ENCODE peak calls at places on chromosomes 2 and 18, in four cellular contexts. One of them, this sample, is unnamed.

GRCh38 chr18:40152859-40153258 is 1802.2 kb upstream of the PIK3C3 start:
- DNase-seq in activated T-cell treated with anti-CD3 and anti-CD28 coated beads, Interleukin-2, amount 50 U/mL, for 4 hours: no peak
- DNase-seq in KBM-7: no peak
- DNase-seq in neural crest cell: no peak
- DNase-seq in this sample: no peak

GRCh38 chr2:150759531-150759930 is 272.1 kb upstream of the RND3 start:
- DNase-seq in KBM-7: no peak
- DNase-seq in neural crest cell: no peak
- DNase-seq in activated T-cell treated with anti-CD3 and anti-CD28 coated beads, Interleukin-2, amount 50 U/mL, for 4 hours: no peak
- DNase-seq in this sample: no peak

GRCh38 chr18:7577706-7578105 is 10.6 kb downstream of the PTPRM start:
- DNase-seq in neural crest cell: no peak
- DNase-seq in activated T-cell treated with anti-CD3 and anti-CD28 coated beads, Interleukin-2, amount 50 U/mL, for 4 hours: no peak
- DNase-seq in KBM-7: no peak
- DNase-seq in this sample: no peak

GRCh38 chr2:175476950-175477349 is 295.4 kb upstream of the ATP5MC3 start:
- DNase-seq in KBM-7: peak; percentile 9
- DNase-seq in neural crest cell: no peak
- DNase-seq in activated T-cell treated with anti-CD3 and anti-CD28 coated beads, Interleukin-2, amount 50 U/mL, for 4 hours: no peak
- DNase-seq in this sample: peak; percentile 74

GRCh38 chr2:124668161-124668560 is 643.1 kb downstream of the CNTNAP5 start:
- DNase-seq in KBM-7: no peak
- DNase-seq in activated T-cell treated with anti-CD3 and anti-CD28 coated beads, Interleukin-2, amount 50 U/mL, for 4 hours: no peak
- DNase-seq in neural crest cell: no peak
- DNase-seq in this sample: no peak

GRCh38 chr2:9518163-9518562 is 37.5 kb downstream of the ADAM17 start:
- DNase-seq in activated T-cell treated with anti-CD3 and anti-CD28 coated beads, Interleukin-2, amount 50 U/mL, for 4 hours: no peak
- DNase-seq in neural crest cell: no peak
- DNase-seq in KBM-7: no peak
- DNase-seq in this sample: no peak

GRCh38 chr2:202608142-202608852 is 26.5 kb upstream of the FAM117B start:
- DNase-seq in neural crest cell: no peak
- DNase-seq in KBM-7: peak; percentile 64
- DNase-seq in activated T-cell treated with anti-CD3 and anti-CD28 coated beads, Interleukin-2, amount 50 U/mL, for 4 hours: no peak
- DNase-seq in this sample: no peak

GRCh38 chr2:78992451-78992806 is 33.1 kb upstream of the REG3G start:
- DNase-seq in neural crest cell: peak; percentile 26
- DNase-seq in KBM-7: no peak
- DNase-seq in activated T-cell treated with anti-CD3 and anti-CD28 coated beads, Interleukin-2, amount 50 U/mL, for 4 hours: no peak
- DNase-seq in this sample: no peak

GRCh38 chr2:158967114-158967730 is 1.2 kb upstream of the TANC1 start:
- DNase-seq in activated T-cell treated with anti-CD3 and anti-CD28 coated beads, Interleukin-2, amount 50 U/mL, for 4 hours: no peak
- DNase-seq in neural crest cell: no peak
- DNase-seq in KBM-7: peak; percentile 74
- DNase-seq in this sample: no peak

GRCh38 chr2:3523551-3524041 is 4.3 kb upstream of the ADI1 start:
- DNase-seq in neural crest cell: no peak
- DNase-seq in KBM-7: no peak
- DNase-seq in activated T-cell treated with anti-CD3 and anti-CD28 coated beads, Interleukin-2, amount 50 U/mL, for 4 hours: no peak
- DNase-seq in this sample: no peak

GRCh38 chr2:223697316-223697875 is 95.2 kb upstream of the SCG2 start:
- DNase-seq in neural crest cell: no peak
- DNase-seq in KBM-7: no peak
- DNase-seq in activated T-cell treated with anti-CD3 and anti-CD28 coated beads, Interleukin-2, amount 50 U/mL, for 4 hours: no peak
- DNase-seq in this sample: no peak

GRCh38 chr2:20111311-20112131 is 60.1 kb upstream of the LAPTM4A start:
- DNase-seq in neural crest cell: no peak
- DNase-seq in KBM-7: no peak
- DNase-seq in activated T-cell treated with anti-CD3 and anti-CD28 coated beads, Interleukin-2, amount 50 U/mL, for 4 hours: no peak
- DNase-seq in this sample: no peak

GRCh38 chr2:85011747-85012146 is 40.8 kb downstream of the KCMF1 start:
- DNase-seq in neural crest cell: no peak
- DNase-seq in activated T-cell treated with anti-CD3 and anti-CD28 coated beads, Interleukin-2, amount 50 U/mL, for 4 hours: no peak
- DNase-seq in KBM-7: no peak
- DNase-seq in this sample: no peak

GRCh38 chr2:47771211-47771610 is 11.7 kb upstream of the MSH6 start:
- DNase-seq in KBM-7: peak; percentile 57
- DNase-seq in activated T-cell treated with anti-CD3 and anti-CD28 coated beads, Interleukin-2, amount 50 U/mL, for 4 hours: no peak
- DNase-seq in neural crest cell: no peak
- DNase-seq in this sample: no peak

This sample was measured in GF-D8.